ENCODE peak calls at places on chromosomes 16 and 17, in four cellular contexts. I is mammary epithelial cell, J is lung, P is H1. K is an unnamed sample.

GRCh38 chr17:73731733-73732132 is 87.5 kb upstream of the SDK2 start:
- DNase-seq in I (no peak), J (no peak), P (no peak), K (no peak)

GRCh38 chr17:7476474-7476873 is 3.0 kb downstream of the ZBTB4 start:
- DNase-seq in I (peak), J (no peak), P (no peak), K (no peak)

GRCh38 chr17:27531469-27531948 is 75.3 kb downstream of the KSR1 start:
- DNase-seq in I (no peak), J (no peak), P (no peak), K (no peak)

GRCh38 chr17:80941743-80942211 is 49.9 kb upstream of the CHMP6 start:
- DNase-seq in I (no peak), J (no peak), P (no peak), K (no peak)

GRCh38 chr17:4172356-4172755 is 29.4 kb downstream of the CYB5D2 start:
- DNase-seq in I (no peak), J (no peak), P (no peak), K (no peak)

GRCh38 chr16:86085161-86085611 is 186.2 kb downstream of the IRF8 start:
- DNase-seq in I (no peak), J (no peak), P (no peak), K (no peak)

GRCh38 chr17:46853896-46854444 is 2.6 kb downstream of the WNT9B start:
- DNase-seq in I (peak), J (no peak), P (no peak), K (no peak)

GRCh38 chr16:87435399-87436224 is 43.5 kb downstream of the MAP1LC3B start:
- DNase-seq in I (peak), J (no peak), P (no peak), K (no peak)

GRCh38 chr17:4003501-4004421 is 39.5 kb upstream of the ATP2A3 start:
- DNase-seq in I (no peak), J (no peak), P (no peak), K (no peak)

GRCh38 chr17:41415833-41416335 is 8.5 kb downstream of the KRT37 start:
- DNase-seq in I (no peak), J (no peak), P (no peak), K (no peak)

GRCh38 chr16:22886908-22887307 is 72.9 kb downstream of the HS3ST2 start:
- DNase-seq in I (peak), J (no peak), P (no peak), K (no peak)

GRCh38 chr16:16009396-16009795 is 60.0 kb downstream of the ABCC1 start:
- DNase-seq in I (no peak), J (no peak), P (no peak), K (no peak)

GRCh38 chr17:62950067-62950466 is 16.0 kb upstream of the TANC2 start:
- DNase-seq in I (peak), J (peak), P (no peak), K (no peak)

GRCh38 chr17:7769854-7770253 is 52.3 kb downstream of the DNAH2 start:
- DNase-seq in I (no peak), J (no peak), P (no peak), K (no peak)

GRCh38 chr17:35872581-35872980 is 3.9 kb upstream of the HEATR9 start:
- DNase-seq in I (no peak), J (no peak), P (no peak), K (no peak)
- H3K4me3 ChIP-seq in I (no peak), J (no peak), P (no peak), K (no peak)

DNA sequence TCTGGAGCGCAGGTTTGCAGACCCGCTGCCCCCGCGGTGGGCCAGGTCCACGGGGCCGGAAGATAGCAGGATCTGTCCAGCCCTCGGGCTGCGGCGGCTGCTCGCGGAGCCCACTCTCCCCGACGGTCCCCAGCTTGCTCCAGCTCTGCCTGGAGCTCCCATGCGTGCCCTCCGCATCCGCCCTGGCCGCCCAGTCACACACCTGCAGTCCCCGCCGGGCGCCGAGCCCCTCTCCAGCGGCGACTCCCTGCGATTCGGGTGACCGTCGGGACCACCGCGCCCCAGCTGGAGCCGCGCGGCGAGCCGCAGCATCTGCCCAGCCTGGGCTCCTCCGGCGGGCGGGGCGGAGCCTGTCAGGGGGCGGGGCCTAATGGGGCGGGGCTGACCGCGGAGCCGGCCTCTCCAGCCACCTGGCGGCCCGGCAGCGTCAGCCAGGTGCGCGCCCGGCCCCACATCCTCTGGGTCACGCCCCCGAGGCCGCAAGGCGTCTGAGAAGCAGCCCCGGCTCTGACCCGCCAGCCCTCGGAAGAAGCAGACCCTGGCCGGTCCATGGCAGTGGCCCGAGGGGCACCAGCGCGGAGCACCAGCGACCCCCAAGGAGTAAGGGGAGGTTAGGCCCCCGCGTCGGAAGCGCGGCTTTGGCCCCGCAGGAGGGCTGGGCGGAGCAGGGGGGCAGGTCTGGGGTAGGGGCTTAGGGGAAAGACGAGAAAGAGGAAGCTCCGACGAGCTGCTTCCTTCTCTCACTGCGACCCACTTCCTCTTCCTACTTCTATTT is at the start of gene PIK3R5:
- DNase-seq in I (peak), J (peak), P (peak), K (peak)
- TF ChIP-seq CTCF in I (peak), J (no peak), P (peak), K (no peak)

DNA sequence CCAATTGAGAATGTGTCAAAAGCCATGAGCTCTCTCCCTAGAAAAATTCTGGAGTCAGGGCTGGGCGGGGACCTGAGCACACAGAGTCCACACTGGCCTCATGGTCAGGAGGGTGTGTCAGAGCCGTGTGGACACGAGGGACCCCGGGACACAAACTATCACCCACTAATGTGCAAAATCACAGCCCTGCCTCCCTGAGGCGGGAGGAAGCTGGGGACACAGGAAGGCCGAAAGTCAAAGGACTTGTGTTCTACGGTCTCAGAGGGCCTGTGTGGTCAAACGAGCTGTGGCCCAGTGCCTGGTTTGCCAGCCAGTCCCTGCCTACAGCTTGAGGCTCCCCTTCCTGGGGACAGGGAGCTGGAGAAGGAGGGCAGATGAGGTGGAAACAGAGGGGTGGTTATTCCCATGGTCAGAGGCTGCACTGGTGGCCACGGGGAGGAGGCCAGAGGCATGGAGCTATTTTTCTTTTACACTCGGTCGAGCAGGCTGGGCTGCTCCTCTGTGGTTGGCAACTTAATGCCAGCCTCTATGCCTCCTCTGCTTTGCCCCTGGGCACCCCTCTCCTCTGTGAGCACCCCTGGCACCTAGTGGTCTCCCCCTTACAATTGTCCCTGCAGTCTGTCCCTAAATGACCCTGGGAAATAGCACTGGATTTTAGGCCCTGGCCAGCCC is 27.2 kb downstream of the LRRC75A start:
- DNase-seq in I (no peak), J (no peak), P (no peak), K (no peak)
- H3K4me3 ChIP-seq in I (no peak), J (no peak), P (no peak), K (no peak)

GRCh38 chr17:781920-782731 is at the start of the genes GLOD4 and MRM3:
- DNase-seq in I (peak), J (peak), P (no peak), K (peak)
- TF ChIP-seq CTCF in I (peak), J (no peak), P (peak), K (no peak)

GRCh38 chr16:82055728-82056549 is 20.9 kb downstream of the HSD17B2 start:
- DNase-seq in I (peak), J (no peak), P (no peak), K (no peak)
- H3K4me3 ChIP-seq in I (no peak), J (no peak), P (no peak), K (no peak)

GRCh38 chr16:4386951-4387565 is 15.4 kb downstream of the VASN start:
- DNase-seq in I (no peak), J (no peak), P (no peak), K (no peak)
- TF ChIP-seq CTCF in I (no peak), J (no peak), P (no peak), K (no peak)

GRCh38 chr17:61294777-61295176 is 104.9 kb upstream of the TBX2 start:
- DNase-seq in I (peak), J (no peak), P (no peak), K (peak)
- H3K4me3 ChIP-seq in I (no peak), J (no peak), P (no peak), K (no peak)